ENCODE peak calls at places on chromosome 20, in six cellular contexts. A is GM12878, Y is A549, N is sigmoid colon, E is ovary, K is tibial nerve. T is an unnamed sample.
A peak's percentile ranks its signal among the peaks of the same experiment; 100 is the strongest.

GRCh38 chr20:22827916-22828315 is 207.2 kb upstream of the SSTR4 start:
- DNase-seq in A (no peak), Y (peak; percentile 40), N (no peak), E (no peak), K (no peak), T (no peak)

GRCh38 chr20:32972181-32973076 is 31.8 kb downstream of the SUN5 start:
- DNase-seq in A (peak; percentile 91), Y (no peak), N (peak; percentile 60), E (no peak), K (no peak), T (no peak)

GRCh38 chr20:33653218-33653899 is 8.8 kb upstream of the C20orf144 start:
- DNase-seq in A (no peak), Y (peak; percentile 72), N (peak; percentile 85), E (peak; percentile 83), K (peak; percentile 69), T (peak; percentile 71)

GRCh38 chr20:34111057-34111711 is 859 bp downstream of the EIF2S2 start:
- DNase-seq in A (no peak), Y (peak; percentile 30), N (peak; percentile 66), E (peak; percentile 30), K (peak; percentile 23), T (no peak)

GRCh38 chr20:62554898-62555641 is 79.3 kb upstream of the GATA5 start:
- DNase-seq in A (no peak), Y (no peak), N (no peak), E (no peak), K (no peak), T (no peak)

GRCh38 chr20:21156266-21156665 is 30.4 kb downstream of the KIZ start:
- DNase-seq in A (no peak), Y (no peak), N (no peak), E (no peak), K (no peak), T (no peak)

GRCh38 chr20:10842116-10842515 is 168.3 kb upstream of the JAG1 start:
- DNase-seq in A (no peak), Y (no peak), N (no peak), E (no peak), K (no peak), T (no peak)

GRCh38 chr20:57654363-57654997 is 34.3 kb upstream of the ZBP1 start:
- DNase-seq in A (no peak), Y (peak; percentile 71), N (peak; percentile 76), E (peak; percentile 71), K (peak; percentile 60), T (peak; percentile 58)

GRCh38 chr20:6501061-6501460 is 266.4 kb upstream of the BMP2 start:
- DNase-seq in A (no peak), Y (peak; percentile 13), N (no peak), E (no peak), K (no peak), T (no peak)

GRCh38 chr20:24102749-24103148 is 114.2 kb upstream of the GGTLC1 start:
- DNase-seq in A (no peak), Y (peak; percentile 47), N (no peak), E (no peak), K (no peak), T (no peak)

GRCh38 chr20:50745634-50746137 is 14.3 kb downstream of the PARD6B start:
- DNase-seq in A (no peak), Y (no peak), N (no peak), E (no peak), K (no peak), T (no peak)

GRCh38 chr20:34365765-34366213 is 2.7 kb downstream of the ITCH start:
- DNase-seq in A (peak; percentile 79), Y (no peak), N (no peak), E (no peak), K (no peak), T (no peak)

GRCh38 chr20:3420211-3420707 is 12.8 kb upstream of the DNAAF9 start:
- DNase-seq in A (peak; percentile 78), Y (peak; percentile 10), N (peak; percentile 77), E (no peak), K (peak; percentile 38), T (no peak)

GRCh38 chr20:11847827-11848226 is 69.9 kb upstream of the BTBD3 start:
- DNase-seq in A (no peak), Y (no peak), N (no peak), E (no peak), K (no peak), T (peak; percentile 41)

GRCh38 chr20:21096321-21097043 is 9.7 kb downstream of the LINC00237 start:
- DNase-seq in A (peak; percentile 17), Y (peak; percentile 66), N (no peak), E (no peak), K (no peak), T (no peak)

GRCh38 chr20:44075191-44075949 is 111.6 kb downstream of the JPH2 start:
- DNase-seq in A (no peak), Y (no peak), N (no peak), E (no peak), K (no peak), T (peak; percentile 16)

GRCh38 chr20:49768204-49769124 is 44.2 kb upstream of the SLC9A8 start:
- DNase-seq in A (peak; percentile 31), Y (peak; percentile 98), N (peak; percentile 89), E (peak; percentile 82), K (peak; percentile 81), T (peak; percentile 73)

GRCh38 chr20:22692119-22692475 is 107.7 kb upstream of the FOXA2 start:
- DNase-seq in A (no peak), Y (no peak), N (no peak), E (no peak), K (no peak), T (no peak)

GRCh38 chr20:56391596-56392281 is at the start of gene AURKA:
- DNase-seq in A (no peak), Y (peak; percentile 3), N (no peak), E (no peak), K (peak; percentile 16), T (no peak)

GRCh38 chr20:44034965-44035635 is 120.4 kb downstream of the TOX2 start:
- DNase-seq in A (no peak), Y (no peak), N (peak; percentile 46), E (no peak), K (no peak), T (peak; percentile 14)

GRCh38 chr20:62120990-62121775 is 1.1 kb upstream of the LSM14B start:
- DNase-seq in A (no peak), Y (peak; percentile 65), N (peak; percentile 80), E (peak; percentile 49), K (peak; percentile 61), T (no peak)

GRCh38 chr20:53901064-53901463 is 169.3 kb downstream of the BCAS1 start:
- DNase-seq in A (no peak), Y (peak; percentile 52), N (no peak), E (no peak), K (no peak), T (no peak)

GRCh38 chr20:38697306-38697705 is 27.0 kb upstream of the SLC32A1 start:
- DNase-seq in A (no peak), Y (no peak), N (no peak), E (no peak), K (no peak), T (no peak)

GRCh38 chr20:38698541-38698940 is 25.7 kb upstream of the SLC32A1 start:
- DNase-seq in A (no peak), Y (no peak), N (no peak), E (no peak), K (no peak), T (no peak)

GRCh38 chr20:38692436-38693411 is 31.6 kb upstream of the SLC32A1 start:
- DNase-seq in A (no peak), Y (peak; percentile 57), N (no peak), E (peak; percentile 22), K (peak; percentile 42), T (peak; percentile 44)
- TF ChIP-seq EP300 in A (no peak), Y (no peak), N (no peak), E (no peak), K (no peak), T (no peak)

GRCh38 chr20:52060794-52061714 is 130.5 kb downstream of the ZFP64 start:
- DNase-seq in A (no peak), Y (peak; percentile 70), N (no peak), E (no peak), K (no peak), T (no peak)
- TF ChIP-seq CTCF in A (no peak), Y (peak; percentile 42), N (no peak), E (no peak), K (no peak), T (no peak)

DNA sequence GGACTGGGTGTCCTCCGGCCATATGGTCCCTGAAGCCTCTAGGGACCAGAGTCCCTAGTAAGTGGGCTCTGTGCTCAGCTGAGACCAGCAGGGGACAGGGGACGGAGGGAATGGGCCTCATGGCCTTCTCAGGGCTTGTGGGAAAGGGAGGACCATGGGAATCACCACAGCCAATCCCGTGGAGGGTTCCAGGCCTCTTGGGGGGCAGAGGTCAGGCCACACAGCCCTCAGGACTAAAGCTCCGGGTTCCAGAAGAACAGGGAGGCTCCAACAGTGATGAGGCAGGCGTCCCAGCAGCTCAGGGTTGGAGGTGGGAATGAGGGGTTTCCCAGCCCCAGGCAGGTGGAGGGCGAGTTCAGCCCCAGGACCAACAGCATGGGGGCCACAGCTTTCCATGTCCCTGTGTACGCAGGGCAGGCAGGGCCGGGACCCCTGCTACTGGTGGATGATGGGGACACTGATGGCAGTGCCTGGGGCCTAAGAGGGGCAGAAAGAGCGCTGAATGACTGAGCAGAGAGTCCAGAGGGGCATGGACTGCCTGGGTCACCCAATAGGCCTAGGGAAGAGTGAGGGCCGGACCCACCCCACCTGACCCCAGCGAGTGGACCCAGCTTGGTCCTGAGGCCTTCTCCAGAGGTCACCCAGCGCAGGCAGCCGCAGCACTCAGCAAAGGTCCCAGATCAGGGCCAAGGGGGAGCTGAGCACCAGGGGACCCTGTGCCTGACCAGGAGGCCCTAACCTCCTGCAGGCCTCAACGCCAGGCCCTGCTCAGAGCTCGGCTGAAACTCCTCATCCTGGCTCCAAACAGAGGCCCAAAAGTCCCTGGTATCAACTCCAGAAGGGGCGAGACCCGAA is 8.8 kb downstream of the MYL9 start:
- DNase-seq in A (no peak), Y (no peak), N (peak; percentile 78), E (no peak), K (no peak), T (no peak)
- H3K27ac ChIP-seq in A (no peak overlapping the region), Y (no peak overlapping the region), N (peak overlapping the region; percentile 100), E (peak overlapping the region; percentile 73), K (peak overlapping the region; percentile 16), T (peak overlapping the region; percentile 52)

GRCh38 chr20:63877755-63878470 is 12.8 kb downstream of the TPD52L2 start:
- DNase-seq in A (no peak), Y (no peak), N (no peak), E (no peak), K (no peak), T (no peak)

GRCh38 chr20:63868264-63868663 is 3.2 kb downstream of the TPD52L2 start:
- DNase-seq in A (no peak), Y (no peak), N (no peak), E (no peak), K (no peak), T (no peak)

GRCh38 chr20:63874254-63874653 is 9.2 kb downstream of the TPD52L2 start:
- DNase-seq in A (no peak), Y (no peak), N (no peak), E (no peak), K (no peak), T (no peak)

GRCh38 chr20:63876489-63877036 is 11.5 kb downstream of the TPD52L2 start:
- DNase-seq in A (no peak), Y (no peak), N (no peak), E (no peak), K (no peak), T (no peak)

DNA sequence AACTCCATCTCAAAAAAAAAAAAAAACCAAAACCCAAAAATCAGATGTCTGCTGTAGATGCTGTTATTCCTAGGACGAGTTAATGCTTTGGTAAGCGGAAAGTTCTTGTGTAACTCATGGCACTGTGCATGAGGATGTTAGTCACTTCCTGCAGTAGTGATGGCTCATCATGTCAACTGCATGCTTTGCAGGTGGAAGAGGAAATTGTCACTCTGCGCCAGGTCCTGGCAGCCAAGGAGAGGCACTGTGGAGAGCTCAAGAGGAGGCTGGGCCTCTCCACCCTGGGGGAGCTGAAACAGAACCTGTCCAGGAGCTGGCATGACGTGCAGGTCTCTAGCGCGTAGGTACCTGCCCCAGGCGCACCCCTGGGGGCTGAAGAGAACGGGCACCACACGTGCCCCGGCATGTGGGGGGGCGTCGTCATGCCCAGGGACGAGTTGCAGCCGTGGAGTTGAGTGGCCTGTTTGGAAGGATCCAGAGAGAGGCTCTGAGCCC is 8.5 kb downstream of the TPD52L2 start:
- DNase-seq in A (no peak), Y (peak; percentile 43), N (peak; percentile 82), E (no peak), K (peak; percentile 57), T (no peak)
- TF ChIP-seq EP300 in A (no peak), Y (no peak), N (peak; percentile 34), E (no peak), K (peak; percentile 95), T (no peak)